ENCODE peak calls at places on chromosomes 2 and 18, in six cellular contexts. O is astrocyte, I is neuronal stem cell, Q is endothelial cell of umbilical vein, H is trophoblast cell, F is IMR-90. P is an unnamed sample.

GRCh38 chr2:215870088-215870490 is 143.3 kb downstream of the MREG start:
- DNase-seq in I (no peak), Q (no peak), F (peak; percentile 72), O (peak; percentile 63), H (peak; percentile 92), P (no peak)

GRCh38 chr2:224946911-224947310 is 95.4 kb downstream of the DOCK10 start:
- DNase-seq in I (no peak), Q (peak; percentile 84), O (peak; percentile 86), F (peak; percentile 92), H (peak; percentile 19), P (no peak)

GRCh38 chr18:58100154-58100553 is 56.1 kb downstream of the NEDD4L start:
- DNase-seq in H (no peak), O (no peak), I (no peak), Q (no peak), F (no peak), P (no peak)

GRCh38 chr2:31337860-31338259 is 76.7 kb downstream of the XDH start:
- DNase-seq in O (peak; percentile 93), F (peak; percentile 94), Q (no peak), H (peak; percentile 65), I (no peak), P (peak; percentile 61)

GRCh38 chr2:218889937-218890336 is 9.3 kb downstream of the WNT10A start:
- DNase-seq in F (no peak), I (no peak), Q (no peak), O (no peak), H (no peak), P (no peak)

GRCh38 chr2:55992465-55992864 is 68.9 kb upstream of the EFEMP1 start:
- DNase-seq in Q (peak; percentile 100), I (no peak), H (peak; percentile 47), F (peak; percentile 100), O (peak; percentile 100), P (no peak)

GRCh38 chr18:55404136-55404810 is 183.7 kb downstream of the TCF4 start:
- DNase-seq in O (no peak), I (no peak), H (no peak), Q (no peak), F (no peak), P (no peak)

GRCh38 chr2:154813636-154814035 is 115.1 kb downstream of the KCNJ3 start:
- DNase-seq in I (no peak), H (no peak), F (no peak), Q (no peak), O (no peak), P (no peak)

GRCh38 chr2:241865957-241866858 is 3.3 kb upstream of the RTP5 start:
- DNase-seq in O (no peak), F (peak; percentile 16), I (peak; percentile 58), H (no peak), Q (peak; percentile 17), P (no peak)

GRCh38 chr2:46828039-46828438 is 87.6 kb downstream of the MCFD2 start:
- DNase-seq in H (no peak), Q (no peak), F (no peak), O (no peak), I (no peak), P (no peak)

GRCh38 chr18:39173022-39173421 is 1607.4 kb upstream of the CELF4 start:
- DNase-seq in I (no peak), Q (no peak), O (peak; percentile 2), F (no peak), H (peak; percentile 12), P (peak; percentile 5)

GRCh38 chr2:170930132-170931109 is 1.4 kb downstream of the GORASP2 start:
- DNase-seq in I (no peak), F (peak; percentile 17), H (peak; percentile 53), O (peak; percentile 22), Q (peak; percentile 37), P (no peak)

GRCh38 chr2:120902532-120903088 is 166.9 kb downstream of the GLI2 start:
- DNase-seq in F (no peak), O (no peak), Q (no peak), H (no peak), I (no peak), P (no peak)

GRCh38 chr18:22314406-22314805 is 103.3 kb downstream of the CTAGE1 start:
- DNase-seq in Q (no peak), I (no peak), H (no peak), F (peak; percentile 97), O (peak; percentile 95), P (no peak)

GRCh38 chr2:14778015-14778414 is 145.5 kb downstream of the LRATD1 start:
- DNase-seq in H (no peak), F (peak; percentile 41), Q (no peak), I (no peak), O (peak; percentile 84), P (peak; percentile 73)

GRCh38 chr2:152716805-152717241 is 438 bp downstream of the PRPF40A start:
- DNase-seq in O (peak; percentile 23), F (no peak), I (no peak), Q (no peak), H (peak; percentile 36), P (no peak)

GRCh38 chr2:11466307-11467125 is 555 bp upstream of the E2F6 start:
- DNase-seq in H (no peak), Q (no peak), F (no peak), I (no peak), O (no peak), P (no peak)

GRCh38 chr2:127637725-127638252 is 8.2 kb upstream of the GPR17 start:
- DNase-seq in H (peak; percentile 93), I (no peak), F (peak; percentile 77), Q (peak; percentile 70), O (peak; percentile 71), P (peak; percentile 75)

GRCh38 chr2:26503238-26503880 is 25.4 kb upstream of the OTOF start:
- DNase-seq in Q (peak; percentile 71), I (peak; percentile 81), F (peak; percentile 11), O (peak; percentile 32), H (peak; percentile 61), P (peak; percentile 38)

GRCh38 chr2:70946832-70947442 is 11.2 kb downstream of the ATP6V1B1 start:
- DNase-seq in F (peak; percentile 60), H (peak; percentile 78), I (peak; percentile 72), O (peak; percentile 32), Q (peak; percentile 75), P (no peak)

GRCh38 chr2:215698566-215698965 is 262.7 kb upstream of the FN1 start:
- DNase-seq in I (no peak), F (peak; percentile 96), Q (no peak), O (peak; percentile 100), H (peak; percentile 58), P (peak; percentile 81)

GRCh38 chr2:241810304-241811208 is 1.6 kb downstream of the NEU4 start:
- DNase-seq in I (no peak), O (no peak), H (no peak), Q (no peak), F (no peak), P (no peak)

GRCh38 chr18:11994346-11994707 is 13.0 kb downstream of the IMPA2 start:
- DNase-seq in Q (no peak), F (peak; percentile 68), O (no peak), H (peak; percentile 92), I (no peak), P (no peak)

GRCh38 chr2:26722328-26722727 is 29.8 kb downstream of the KCNK3 start:
- DNase-seq in O (no peak), H (no peak), F (no peak), I (no peak), Q (no peak), P (no peak)

GRCh38 chr2:109277414-109277813 is 148.4 kb downstream of the SH3RF3 start:
- DNase-seq in I (no peak), Q (no peak), F (no peak), O (no peak), H (no peak), P (no peak)
- H3K4me1 ChIP-seq in I (peaks cover 5% of the 10 kb centered on the region), Q (peaks cover 20% of the 10 kb centered on the region), F (peaks cover 16% of the 10 kb centered on the region), O (peaks cover 11% of the 10 kb centered on the region), H (peaks cover 11% of the 10 kb centered on the region), P (no peaks in the 10 kb centered on the region)

GRCh38 chr2:78486565-78486964 is 538.9 kb upstream of the REG3G start:
- DNase-seq in Q (no peak), O (no peak), I (no peak), H (no peak), F (no peak), P (no peak)
- H3K9ac ChIP-seq in Q (no peak overlapping the region), O (no peak overlapping the region), I (no peak overlapping the region), H (no peak overlapping the region), F (no peak overlapping the region), P (no peak overlapping the region)

GRCh38 chr2:92073815-92074548 is 2797.2 kb upstream of the TEKT4 start:
- DNase-seq in F (no peak), I (no peak), Q (no peak), O (no peak), H (peak; percentile 1), P (no peak)
- H3K4me3 ChIP-seq in F (no peak overlapping the region), I (no peak overlapping the region), Q (no peak overlapping the region), O (no peak overlapping the region), H (no peak overlapping the region), P (no peak overlapping the region)

DNA sequence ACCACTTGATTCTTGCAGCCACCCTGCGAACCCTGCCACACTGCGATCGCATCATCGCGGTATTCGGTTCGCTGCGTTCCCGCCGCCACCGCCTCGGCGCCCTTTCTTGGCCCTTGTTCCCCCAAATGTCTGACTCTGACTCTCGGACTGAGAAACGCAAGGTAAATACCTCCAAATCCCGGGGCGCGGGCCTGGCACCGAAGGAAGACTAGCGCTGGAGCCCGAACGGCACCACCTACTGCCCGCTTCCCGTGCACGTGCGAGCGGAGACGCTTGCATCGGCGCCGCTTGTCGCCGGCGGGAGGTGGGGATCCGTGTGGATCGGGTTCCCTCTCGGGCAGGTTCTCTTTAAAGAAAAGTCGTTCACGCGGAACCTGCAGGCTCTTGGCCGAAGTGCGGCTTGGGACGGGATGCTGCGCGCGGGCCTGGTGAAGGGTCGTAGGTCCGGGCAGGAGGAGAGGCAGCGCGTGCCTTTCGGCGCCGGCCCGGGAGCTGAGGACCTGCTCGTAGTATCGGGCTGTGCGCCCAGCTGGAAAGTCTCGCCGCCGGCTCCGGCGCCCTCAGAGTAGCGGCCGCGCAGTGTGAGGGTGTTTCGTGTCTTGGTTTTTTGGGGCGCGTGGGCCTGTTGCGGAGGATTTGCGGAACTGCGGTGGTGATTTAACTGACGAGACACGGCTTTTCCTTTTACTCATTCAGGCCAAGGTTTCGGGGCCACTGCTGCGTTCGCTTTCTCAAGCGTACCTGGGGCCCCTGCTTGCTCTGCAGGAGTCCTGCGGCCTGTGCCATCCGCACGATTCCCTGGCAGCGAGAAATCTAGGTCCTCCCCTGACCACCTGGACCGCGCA is 536 bp downstream of the BCL2L11 start:
- DNase-seq in O (no peak), F (no peak), Q (peak; percentile 48), H (peak; percentile 56), I (peak; percentile 56), P (no peak)
- H3K4me1 ChIP-seq in O (peaks cover 45% of the 10 kb centered on the region), F (peaks cover 2% of the 10 kb centered on the region), Q (peaks cover 37% of the 10 kb centered on the region), H (peaks cover 32% of the 10 kb centered on the region), I (peaks cover 18% of the 10 kb centered on the region), P (peaks cover 23% of the 10 kb centered on the region)

DNA sequence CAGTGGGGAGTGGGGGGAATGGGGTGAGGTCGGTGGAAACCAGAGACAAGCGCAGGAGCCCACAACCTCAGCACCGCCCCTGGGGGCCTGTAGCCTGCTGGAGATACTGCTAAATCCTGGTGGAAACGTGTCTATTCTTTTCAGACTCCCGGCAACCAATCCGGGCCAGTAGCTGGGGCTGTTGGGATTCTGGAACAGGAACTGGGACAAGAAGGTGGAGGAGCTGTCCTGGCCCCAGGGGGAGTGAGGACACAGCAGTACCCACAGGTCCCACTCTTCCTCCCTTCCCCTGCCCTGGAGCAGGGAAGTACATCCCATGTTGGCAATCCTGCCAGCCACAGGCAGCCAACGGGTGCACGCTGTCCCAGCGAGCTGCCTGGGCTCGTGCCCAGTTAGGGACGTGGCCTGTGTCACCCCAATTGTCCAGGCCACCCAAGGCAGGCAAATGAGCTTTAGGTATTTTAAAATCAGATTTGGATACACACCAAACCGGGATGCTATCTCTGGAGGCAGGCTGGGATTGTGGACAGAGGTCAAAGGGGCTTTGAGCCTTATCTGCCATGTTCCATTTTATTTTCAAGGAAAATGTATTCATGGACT is 51.8 kb downstream of the HS1BP3 start:
- DNase-seq in I (no peak), H (no peak), F (no peak), O (no peak), Q (peak; percentile 71), P (no peak)
- H3K9ac ChIP-seq in I (no peak overlapping the region), H (no peak overlapping the region), F (no peak overlapping the region), O (no peak overlapping the region), Q (no peak overlapping the region), P (no peak overlapping the region)

P was measured in keratinocyte.